ENCODE peak calls at places on chromosomes 6 and 20, in five cellular contexts. Z is IMR-90, V is esophagus squamous epithelium, C is cardiac fibroblast, R is fibroblast of mammary gland. L is an unnamed sample.

GRCh38 chr6:84618836-84619235 is 145.6 kb downstream of the TBX18 start:
- DNase-seq in Z (peak; percentile 86), V (no peak), C (peak; percentile 75), R (peak; percentile 50), L (no peak)

GRCh38 chr20:56429496-56429895 is 17.4 kb downstream of the CASS4 start:
- DNase-seq in Z (peak; percentile 94), V (no peak), C (peak; percentile 53), R (peak; percentile 73), L (no peak)

GRCh38 chr20:48813446-48813747 is 14.4 kb downstream of the PREX1 start:
- DNase-seq in Z (no peak), V (no peak), C (no peak), R (no peak), L (no peak)

GRCh38 chr20:63463400-63464288 is 8.8 kb downstream of the KCNQ2 start:
- DNase-seq in Z (no peak), V (no peak), C (no peak), R (no peak), L (no peak)

GRCh38 chr6:155434117-155434516 is 21.5 kb downstream of the NOX3 start:
- DNase-seq in Z (no peak), V (no peak), C (no peak), R (no peak), L (no peak)

GRCh38 chr20:63378626-63379025 is 17.5 kb upstream of the CHRNA4 start:
- DNase-seq in Z (no peak), V (no peak), C (no peak), R (no peak), L (no peak)

GRCh38 chr20:41650221-41650948 is 32.2 kb upstream of the CHD6 start:
- DNase-seq in Z (no peak), V (no peak), C (no peak), R (no peak), L (peak; percentile 100)

GRCh38 chr6:42340516-42340915 is 111.2 kb downstream of the TRERF1 start:
- DNase-seq in Z (no peak), V (no peak), C (no peak), R (no peak), L (no peak)

GRCh38 chr6:16200231-16200941 is 38.0 kb upstream of the GMPR start:
- DNase-seq in Z (no peak), V (no peak), C (peak; percentile 4), R (no peak), L (no peak)

GRCh38 chr6:26028753-26029569 is 58.3 kb upstream of the HFE start:
- DNase-seq in Z (peak; percentile 37), V (no peak), C (no peak), R (no peak), L (peak; percentile 53)

GRCh38 chr6:53410508-53411258 is 61.9 kb upstream of the ELOVL5 start:
- DNase-seq in Z (peak; percentile 33), V (peak; percentile 27), C (peak; percentile 65), R (peak; percentile 53), L (no peak)

GRCh38 chr20:63387393-63387792 is 26.2 kb upstream of the CHRNA4 start:
- DNase-seq in Z (no peak), V (no peak), C (no peak), R (no peak), L (no peak)

GRCh38 chr6:128327890-128328289 is 192.5 kb downstream of the PTPRK start:
- DNase-seq in Z (peak; percentile 16), V (no peak), C (peak; percentile 69), R (peak; percentile 50), L (no peak)

GRCh38 chr20:8076505-8077498 is 55.3 kb upstream of the PLCB1 start:
- DNase-seq in Z (peak; percentile 22), V (no peak), C (peak; percentile 18), R (peak; percentile 59), L (no peak)

GRCh38 chr6:131755597-131755996 is 44.8 kb upstream of the CTAGE9 start:
- DNase-seq in Z (peak; percentile 98), V (no peak), C (peak; percentile 93), R (peak; percentile 98), L (no peak)

GRCh38 chr20:38131588-38132121 is 33.4 kb downstream of the TGM2 start:
- DNase-seq in Z (no peak), V (no peak), C (no peak), R (no peak), L (no peak)

GRCh38 chr6:89048985-89049384 is 31.6 kb upstream of the PNRC1 start:
- DNase-seq in Z (peak; percentile 13), V (no peak), C (peak; percentile 81), R (peak; percentile 88), L (no peak)

GRCh38 chr20:63176448-63177133 is 39.3 kb downstream of the YTHDF1 start:
- DNase-seq in Z (no peak), V (no peak), C (no peak), R (no peak), L (no peak)

GRCh38 chr6:20223119-20223518 is 10.8 kb upstream of the MBOAT1 start:
- DNase-seq in Z (no peak), V (no peak), C (no peak), R (no peak), L (no peak)

GRCh38 chr6:90184334-90185298 is 112.0 kb downstream of the BACH2 start:
- DNase-seq in Z (peak; percentile 73), V (no peak), C (no peak), R (no peak), L (no peak)

GRCh38 chr20:51008718-51009117 is 14.2 kb downstream of the KCNG1 start:
- DNase-seq in Z (no peak), V (no peak), C (no peak), R (no peak), L (no peak)

GRCh38 chr6:48134246-48134645 is 23.2 kb upstream of the PTCHD4 start:
- DNase-seq in Z (no peak), V (no peak), C (no peak), R (no peak), L (no peak)

GRCh38 chr20:39399463-39399862 is 437.3 kb downstream of the DHX35 start:
- DNase-seq in Z (no peak), V (no peak), C (no peak), R (no peak), L (no peak)

GRCh38 chr6:111581957-111582356 is 23.7 kb downstream of the TRAF3IP2 start:
- DNase-seq in Z (no peak), V (no peak), C (no peak), R (no peak), L (no peak)

GRCh38 chr6:130888246-130888645 is 61.0 kb downstream of the SMLR1 start:
- DNase-seq in Z (no peak), V (no peak), C (no peak), R (no peak), L (no peak)

GRCh38 chr20:61738601-61739069 is 327.0 kb downstream of the TAF4 start:
- DNase-seq in Z (no peak), V (no peak), C (no peak), R (no peak), L (no peak)

GRCh38 chr6:92201618-92202017 is 1217.7 kb downstream of the EPHA7 start:
- DNase-seq in Z (no peak), V (no peak), C (no peak), R (no peak), L (no peak)

GRCh38 chr6:22906091-22906549 is 336.8 kb downstream of the HDGFL1 start:
- DNase-seq in Z (no peak), V (no peak), C (peak; percentile 69), R (peak; percentile 45), L (no peak)
- TF ChIP-seq CTCF in Z (peak; percentile 40), V (peak; percentile 12), C (peak; percentile 50), R (peak; percentile 43), L (peak; percentile 21)

GRCh38 chr6:80020381-80021120 is 16.1 kb downstream of the TTK start:
- DNase-seq in Z (no peak), V (no peak), C (no peak), R (no peak), L (no peak)
- TF ChIP-seq CTCF in Z (no peak), V (no peak), C (no peak), R (no peak), L (no peak)

GRCh38 chr20:6157345-6157744 is 34.5 kb upstream of the FERMT1 start:
- DNase-seq in Z (peak; percentile 3), V (no peak), C (peak; percentile 16), R (peak; percentile 2), L (no peak)
- TF ChIP-seq CTCF in Z (peak; percentile 11), V (no peak), C (peak; percentile 26), R (peak; percentile 26), L (peak; percentile 8)

GRCh38 chr20:46312075-46312944 is 4.0 kb upstream of the CDH22 start:
- DNase-seq in Z (no peak), V (no peak), C (no peak), R (no peak), L (no peak)
- TF ChIP-seq CTCF in Z (no peak), V (no peak), C (no peak), R (no peak), L (no peak)

DNA sequence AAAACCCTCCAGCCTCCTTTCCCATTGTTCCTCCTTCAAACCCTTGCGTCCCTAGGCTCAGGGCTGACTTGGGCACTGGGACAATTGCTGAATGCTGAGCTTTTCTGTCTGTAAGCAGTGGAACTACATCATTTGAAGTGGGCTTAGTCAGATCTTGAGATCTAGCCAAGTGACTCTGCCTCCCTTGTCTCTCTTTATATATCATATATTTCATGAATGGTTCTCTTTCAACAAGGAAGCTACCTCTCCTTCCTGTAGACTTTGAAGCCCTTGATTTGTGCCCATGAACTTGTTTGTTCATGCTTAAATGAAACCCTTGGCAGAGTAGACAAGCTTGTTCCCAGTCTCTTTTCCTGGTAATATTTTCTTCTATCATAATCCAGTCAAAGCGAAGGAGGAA is 60.0 kb upstream of the KIF13A start:
- DNase-seq in Z (peak; percentile 84), V (no peak), C (peak; percentile 49), R (peak; percentile 67), L (no peak)
- TF ChIP-seq CTCF in Z (no peak), V (no peak), C (no peak), R (no peak), L (no peak)

L was measured in LNCaP clone FGC.